ENCODE peak calls at places on chromosomes 3 and 15, in ten cellular contexts. F is iPS-NIHi11; Z is tibial artery; U is stimulated activated CD8-positive, alpha-beta memory T cell treated with anti-CD3 and anti-CD28 coated beads, Interleukin-7, amount 100 ng/mL, for 24 hours; E is activated T-helper 2 cell treated with anti-CD3 and anti-CD28 coated beads, Interferon-gamma antibody, Interleukin-2, Interleukin-4, amounts not matched to agents 10 μg/mL and 5 μg/mL and 100 μg/mL, durations not matched to agents 14 hours and 24 hours and 36 hours; W is NCI-H1092; Q is OCI-LY7; M is SK-N-DZ; S is cardiac fibroblast; J is stomach. D is an unnamed sample.

GRCh38 chr3:142319912-142320311 is 94.5 kb upstream of the GK5 start:
- DNase-seq in F (no peak), Z (no peak), U (no peak), E (no peak), W (no peak), Q (no peak), M (no peak), S (no peak), J (no peak), D (no peak)

GRCh38 chr15:48945386-48945785 is 18.3 kb downstream of the SHC4 start:
- DNase-seq in F (no peak), Z (no peak), U (no peak), E (no peak), W (no peak), Q (no peak), M (no peak), S (peak; percentile 73), J (no peak), D (no peak)

GRCh38 chr3:8739757-8740508 is 6.3 kb downstream of the CAV3 start:
- DNase-seq in F (no peak), Z (no peak), U (no peak), E (no peak), W (no peak), Q (no peak), M (no peak), S (peak; percentile 29), J (no peak), D (no peak)

GRCh38 chr3:20776717-20777116 is 590.7 kb upstream of the SGO1 start:
- DNase-seq in F (no peak), Z (no peak), U (no peak), E (no peak), W (no peak), Q (no peak), M (no peak), S (peak; percentile 8), J (no peak), D (no peak)

GRCh38 chr15:100464895-100465294 is 63.9 kb downstream of the CERS3 start:
- DNase-seq in F (no peak), Z (no peak), U (no peak), E (no peak), W (no peak), Q (peak; percentile 50), M (peak; percentile 17), S (no peak), J (no peak), D (peak; percentile 7)

GRCh38 chr15:44530653-44531052 is 6.3 kb upstream of the EIF3J start:
- DNase-seq in F (no peak), Z (no peak), U (no peak), E (no peak), W (no peak), Q (no peak), M (no peak), S (no peak), J (no peak), D (no peak)

GRCh38 chr3:97579365-97579764 is 185.2 kb upstream of the ARL6 start:
- DNase-seq in F (peak; percentile 27), Z (no peak), U (no peak), E (no peak), W (peak; percentile 90), Q (no peak), M (peak; percentile 11), S (no peak), J (no peak), D (peak; percentile 87)

GRCh38 chr15:96326551-96327154 is 3.8 kb upstream of the NR2F2 start:
- DNase-seq in F (no peak), Z (peak; percentile 78), U (no peak), E (no peak), W (no peak), Q (no peak), M (no peak), S (peak; percentile 71), J (peak; percentile 61), D (peak; percentile 81)

GRCh38 chr3:28743843-28744242 is 395.2 kb upstream of the AZI2 start:
- DNase-seq in F (no peak), Z (no peak), U (no peak), E (no peak), W (no peak), Q (no peak), M (no peak), S (no peak), J (peak; percentile 45), D (no peak)

GRCh38 chr15:74383695-74384565 is 16.5 kb upstream of the CYP11A1 start:
- DNase-seq in F (no peak), Z (no peak), U (peak; percentile 52), E (no peak), W (no peak), Q (peak; percentile 68), M (no peak), S (no peak), J (peak; percentile 44), D (no peak)

GRCh38 chr15:27866505-27867165 is 232.5 kb downstream of the OCA2 start:
- DNase-seq in F (no peak), Z (no peak), U (no peak), E (no peak), W (no peak), Q (no peak), M (no peak), S (no peak), J (no peak), D (no peak)

D was measured in left kidney.